ENCODE peak calls at places on chromosomes 12 and 14, in five cellular contexts. O is NB4; T is stimulated activated CD4-positive, alpha-beta T cell treated with anti-CD3 and anti-CD28 coated beads, Interleukin-15, amount 100 ng/mL, for 24 hours; N is NCI-H1105; X is GM03348. F is an unnamed sample.

GRCh38 chr12:68113644-68114043 is 45.9 kb downstream of the IFNG start:
- DNase-seq in T (peak), X (no peak), O (peak), N (peak), F (peak)

GRCh38 chr14:50666772-50667490 is 1.2 kb downstream of the SAV1 start:
- DNase-seq in X (peak), T (peak), O (peak), N (peak), F (peak)

GRCh38 chr12:67370979-67371378 is 101.8 kb downstream of the CAND1 start:
- DNase-seq in N (no peak), O (no peak), T (no peak), X (peak), F (no peak)

GRCh38 chr12:28253175-28253641 is 63.0 kb downstream of the CCDC91 start:
- DNase-seq in T (peak), N (no peak), X (no peak), O (no peak), F (no peak)

GRCh38 chr12:1878214-1878613 is 40.2 kb downstream of the CACNA2D4 start:
- DNase-seq in N (no peak), T (no peak), O (no peak), X (no peak), F (no peak)

GRCh38 chr12:123269395-123269892 is 2.2 kb downstream of the CDK2AP1 start:
- DNase-seq in O (no peak), N (peak), X (peak), T (peak), F (peak)

GRCh38 chr14:90545966-90546751 is 149.3 kb downstream of the CALM1 start:
- DNase-seq in N (no peak), T (no peak), O (no peak), X (no peak), F (peak)

GRCh38 chr12:123107926-123108681 is 42.8 kb downstream of the PITPNM2 start:
- DNase-seq in X (no peak), T (no peak), N (no peak), O (peak), F (no peak)

GRCh38 chr14:102046337-102047278 is 40.2 kb downstream of the HSP90AA1 start:
- DNase-seq in O (peak), X (peak), T (peak), N (no peak), F (peak)

GRCh38 chr14:103386632-103387329 is 1.6 kb downstream of the MARK3 start:
- DNase-seq in T (no peak), N (no peak), X (peak), O (peak), F (peak)

GRCh38 chr14:105635560-105635959 is 109.2 kb downstream of the TMEM121 start:
- DNase-seq in T (no peak), X (no peak), O (no peak), N (no peak), F (no peak)

GRCh38 chr14:68695326-68695768 is 97.5 kb downstream of the ZFP36L1 start:
- DNase-seq in O (peak), T (peak), N (no peak), X (peak), F (no peak)

GRCh38 chr12:28032811-28033537 is 60.4 kb upstream of the PTHLH start:
- DNase-seq in N (no peak), O (no peak), X (no peak), T (no peak), F (no peak)

GRCh38 chr14:51035611-51036192 is 59.2 kb downstream of the TRIM9 start:
- DNase-seq in X (no peak), O (no peak), T (no peak), N (no peak), F (no peak)

GRCh38 chr12:45075575-45076282 is 24.8 kb upstream of the DBX2 start:
- DNase-seq in O (no peak), N (no peak), T (no peak), X (no peak), F (no peak)

GRCh38 chr12:63151061-63151897 is at the start of gene AVPR1A:
- DNase-seq in O (no peak), T (peak), X (peak), N (peak), F (peak)

GRCh38 chr14:46580941-46581671 is 70.5 kb downstream of the RPL10L start:
- DNase-seq in O (peak), X (peak), T (peak), N (peak), F (peak)

GRCh38 chr12:12777056-12777455 is 8.4 kb upstream of the APOLD1 start:
- DNase-seq in T (no peak), X (no peak), N (no peak), O (no peak), F (no peak)

GRCh38 chr12:122306407-122306806 is 40.1 kb upstream of the VPS33A start:
- DNase-seq in N (no peak), T (no peak), O (peak), X (no peak), F (no peak)

GRCh38 chr12:63400746-63401145 is 249.7 kb upstream of the AVPR1A start:
- DNase-seq in O (no peak), T (no peak), N (peak), X (no peak), F (peak)

GRCh38 chr12:11728154-11728755 is 78.8 kb downstream of the ETV6 start:
- DNase-seq in T (no peak), O (no peak), X (no peak), N (no peak), F (no peak)

GRCh38 chr12:5581616-5582367 is 149.9 kb downstream of the NTF3 start:
- DNase-seq in X (no peak), O (no peak), T (no peak), N (no peak), F (no peak)

GRCh38 chr14:102616318-102616717 is 23.9 kb downstream of the RCOR1 start:
- DNase-seq in T (no peak), N (no peak), X (no peak), O (no peak), F (no peak)

GRCh38 chr12:25734529-25735180 is 181.6 kb upstream of the LMNTD1 start:
- DNase-seq in O (peak), N (no peak), T (no peak), X (no peak), F (no peak)

GRCh38 chr14:67526676-67527459 is 6.2 kb upstream of the PLEKHH1 start:
- DNase-seq in T (peak), O (peak), X (peak), N (peak), F (peak)

GRCh38 chr12:71686658-71687025 is 760 bp downstream of the TMEM19 start:
- DNase-seq in O (peak), T (no peak), X (peak), N (no peak), F (peak)

GRCh38 chr14:23360496-23360895 is 4.5 kb downstream of the EFS start:
- DNase-seq in O (peak), X (no peak), N (no peak), T (no peak), F (no peak)

GRCh38 chr14:100140452-100141132 is 18.9 kb downstream of the DEGS2 start:
- DNase-seq in X (no peak), N (no peak), O (peak), T (no peak), F (peak)

GRCh38 chr14:59055439-59056045 is 132.9 kb upstream of the DAAM1 start:
- DNase-seq in X (peak), N (peak), T (peak), O (peak), F (peak)

GRCh38 chr12:19440916-19441315 is 1.6 kb downstream of the AEBP2 start:
- DNase-seq in N (no peak), O (no peak), X (no peak), T (no peak), F (no peak)

GRCh38 chr14:100972134-100972905 is 68.8 kb upstream of the RTL1 start:
- DNase-seq in X (no peak), N (no peak), T (no peak), O (no peak), F (no peak)

GRCh38 chr12:55686366-55687010 is 21.2 kb downstream of the ITGA7 start:
- DNase-seq in T (no peak), O (no peak), X (no peak), N (no peak), F (no peak)

GRCh38 chr14:101561145-101561896 is at the start of gene DIO3:
- DNase-seq in X (no peak), T (no peak), N (peak), O (no peak), F (no peak)

GRCh38 chr14:50299585-50299984 is 12.4 kb downstream of the L2HGDH start:
- DNase-seq in N (no peak), X (no peak), T (no peak), O (no peak), F (no peak)

GRCh38 chr12:110217996-110218674 is 62.9 kb upstream of the ATP2A2 start:
- DNase-seq in N (no peak), X (no peak), O (no peak), T (no peak), F (no peak)

GRCh38 chr12:41992029-41992428 is 152.6 kb downstream of the GXYLT1 start:
- DNase-seq in T (no peak), O (no peak), X (no peak), N (peak), F (no peak)

GRCh38 chr14:52913271-52913670 is 37.6 kb downstream of the FERMT2 start:
- DNase-seq in O (no peak), N (no peak), X (no peak), T (no peak), F (no peak)